ENCODE peak calls at places on chromosome 5, in seven cellular contexts. O is Panc1; Q is activated gamma-delta T cell treated with anti-CD3 and anti-CD28 coated beads, Interleukin-2, amount 50 U/mL, for 16 hours; J is T-helper 22 cell; W is left cardiac atrium; V is WERI-Rb-1; P is left ventricle myocardium inferior. H is an unnamed sample.

GRCh38 chr5:40909723-40910122 is 426 bp downstream of the C7 start:
- DNase-seq in O (no peak), Q (no peak), J (no peak), W (no peak), V (no peak), P (no peak), H (no peak)

GRCh38 chr5:635321-636055 is 23.3 kb downstream of the CEP72 start:
- DNase-seq in O (no peak), Q (no peak), J (no peak), W (no peak), V (peak; percentile 3), P (no peak), H (no peak)

GRCh38 chr5:34652916-34653315 is 3.2 kb upstream of the RAI14 start:
- DNase-seq in O (no peak), Q (no peak), J (no peak), W (no peak), V (no peak), P (no peak), H (no peak)

GRCh38 chr5:157540124-157540523 is 35.5 kb downstream of the ADAM19 start:
- DNase-seq in O (no peak), Q (no peak), J (no peak), W (no peak), V (no peak), P (no peak), H (no peak)

GRCh38 chr5:174839196-174839595 is 114.8 kb downstream of the MSX2 start:
- DNase-seq in O (no peak), Q (no peak), J (no peak), W (no peak), V (no peak), P (no peak), H (no peak)

GRCh38 chr5:128084228-128085167 is 932 bp downstream of the SLC12A2 start:
- DNase-seq in O (no peak), Q (peak; percentile 33), J (peak; percentile 4), W (peak; percentile 49), V (peak; percentile 28), P (peak; percentile 44), H (peak; percentile 13)

GRCh38 chr5:148011407-148012124 is 52.2 kb upstream of the SPINK5 start:
- DNase-seq in O (peak; percentile 20), Q (no peak), J (no peak), W (no peak), V (no peak), P (no peak), H (no peak)

GRCh38 chr5:34053133-34053532 is 10.1 kb upstream of the C1QTNF3 start:
- DNase-seq in O (no peak), Q (no peak), J (no peak), W (no peak), V (no peak), P (no peak), H (no peak)

GRCh38 chr5:14505310-14506140 is 76.1 kb upstream of the OTULINL start:
- DNase-seq in O (no peak), Q (no peak), J (no peak), W (no peak), V (no peak), P (no peak), H (no peak)

GRCh38 chr5:40669606-40670005 is 10.1 kb upstream of the PTGER4 start:
- DNase-seq in O (no peak), Q (no peak), J (no peak), W (no peak), V (no peak), P (no peak), H (no peak)

GRCh38 chr5:32029291-32029690 is 144.8 kb downstream of the GOLPH3 start:
- DNase-seq in O (no peak), Q (no peak), J (no peak), W (no peak), V (no peak), P (no peak), H (no peak)

GRCh38 chr5:173771058-173771742 is 116.9 kb upstream of the CPEB4 start:
- DNase-seq in O (no peak), Q (no peak), J (no peak), W (no peak), V (peak; percentile 66), P (no peak), H (no peak)

GRCh38 chr5:139473105-139473504 is 2.3 kb downstream of the SMIM33 start:
- DNase-seq in O (no peak), Q (no peak), J (no peak), W (no peak), V (peak; percentile 40), P (no peak), H (no peak)

GRCh38 chr5:143758750-143759149 is 53.2 kb upstream of the HMHB1 start:
- DNase-seq in O (no peak), Q (no peak), J (no peak), W (no peak), V (no peak), P (no peak), H (no peak)

GRCh38 chr5:1882337-1883119 is at the start of gene IRX4:
- DNase-seq in O (no peak), Q (no peak), J (no peak), W (peak; percentile 17), V (no peak), P (no peak), H (no peak)

GRCh38 chr5:140628711-140629110 is 4.3 kb downstream of the CD14 start:
- DNase-seq in O (no peak), Q (no peak), J (no peak), W (no peak), V (no peak), P (no peak), H (no peak)

GRCh38 chr5:22889714-22890113 is 36.6 kb upstream of the CDH12 start:
- DNase-seq in O (no peak), Q (no peak), J (no peak), W (no peak), V (no peak), P (no peak), H (no peak)

GRCh38 chr5:39367711-39368110 is 3.4 kb upstream of the C9 start:
- DNase-seq in O (no peak), Q (no peak), J (no peak), W (no peak), V (no peak), P (no peak), H (no peak)

GRCh38 chr5:126525630-126526245 is 69.3 kb downstream of the ALDH7A1 start:
- DNase-seq in O (no peak), Q (no peak), J (no peak), W (peak; percentile 82), V (no peak), P (peak; percentile 76), H (peak; percentile 45)

GRCh38 chr5:151692312-151692711 is 5.6 kb upstream of the SPARC start:
- DNase-seq in O (no peak), Q (no peak), J (no peak), W (no peak), V (no peak), P (no peak), H (no peak)

GRCh38 chr5:119322312-119322947 is 33.4 kb upstream of the TNFAIP8 start:
- DNase-seq in O (no peak), Q (no peak), J (no peak), W (no peak), V (no peak), P (no peak), H (no peak)

GRCh38 chr5:96370981-96371380 is 62.1 kb downstream of the PCSK1 start:
- DNase-seq in O (no peak), Q (no peak), J (no peak), W (no peak), V (no peak), P (no peak), H (no peak)

GRCh38 chr5:56264417-56265025 is 31.4 kb upstream of the ANKRD55 start:
- DNase-seq in O (no peak), Q (no peak), J (no peak), W (no peak), V (peak; percentile 59), P (no peak), H (no peak)

GRCh38 chr5:119072496-119072895 is 1.6 kb downstream of the DMXL1 start:
- DNase-seq in O (no peak), Q (no peak), J (no peak), W (no peak), V (no peak), P (no peak), H (no peak)

GRCh38 chr5:150694638-150695037 is 6.2 kb downstream of the RBM22 start:
- DNase-seq in O (no peak), Q (no peak), J (no peak), W (no peak), V (no peak), P (no peak), H (no peak)

GRCh38 chr5:16392718-16393117 is 72.9 kb downstream of the ZNF622 start:
- DNase-seq in O (no peak), Q (no peak), J (no peak), W (no peak), V (no peak), P (no peak), H (no peak)

GRCh38 chr5:162684145-162684544 is 616.6 kb downstream of the GABRG2 start:
- DNase-seq in O (no peak), Q (no peak), J (no peak), W (no peak), V (no peak), P (no peak), H (no peak)

H was measured in gastrocnemius medialis.